ENCODE peak calls at places on chromosomes 4 and X, in four cellular contexts. H is IMR-90, Y is hepatocyte, D is A549. G is an unnamed sample.

GRCh38 chr4:119041951-119042560 is 93.6 kb upstream of the MYOZ2 start:
- DNase-seq in Y (peak), H (peak), D (peak), G (peak)

GRCh38 chr4:88600129-88600849 is 8.0 kb downstream of the HERC3 start:
- DNase-seq in H (peak), Y (no peak), D (peak), G (no peak)

GRCh38 chr4:15557806-15558550 is 88.3 kb downstream of the CC2D2A start:
- DNase-seq in D (no peak), H (no peak), Y (no peak), G (no peak)

GRCh38 chr4:169640261-169640880 is 20.0 kb downstream of the CLCN3 start:
- DNase-seq in Y (no peak), H (peak), D (no peak), G (no peak)

GRCh38 chrX:131827935-131828334 is 195.2 kb upstream of the STK26 start:
- DNase-seq in Y (no peak), D (peak), H (no peak), G (peak)

GRCh38 chrX:153922932-153923857 is 2.9 kb downstream of the ARHGAP4 start:
- DNase-seq in Y (peak), D (peak), H (peak), G (no peak)

GRCh38 chrX:12890467-12890866 is 16.0 kb upstream of the TLR8 start:
- DNase-seq in H (no peak), Y (no peak), D (no peak), G (no peak)

GRCh38 chr4:168082379-168082778 is 10.0 kb upstream of the ANXA10 start:
- DNase-seq in Y (no peak), D (no peak), H (no peak), G (no peak)

GRCh38 chrX:86047174-86047991 is at the start of gene CHM:
- DNase-seq in D (peak), H (peak), Y (peak), G (peak)

GRCh38 chrX:36898301-36898700 is 109.9 kb upstream of the FAM47C start:
- DNase-seq in H (peak), D (peak), Y (peak), G (no peak)

GRCh38 chrX:16687514-16687913 is 25.0 kb downstream of the CTPS2 start:
- DNase-seq in Y (no peak), D (no peak), H (peak), G (no peak)

GRCh38 chr4:137749466-137749865 is 217.2 kb upstream of the PCDH18 start:
- DNase-seq in H (peak), Y (no peak), D (no peak), G (no peak)

GRCh38 chr4:30245140-30245539 is 475.0 kb upstream of the PCDH7 start:
- DNase-seq in Y (no peak), D (no peak), H (no peak), G (no peak)

GRCh38 chr4:122803788-122804208 is 22.8 kb upstream of the FGF2 start:
- DNase-seq in H (no peak), Y (no peak), D (no peak), G (no peak)

GRCh38 chr4:2065106-2065930 is 6.2 kb downstream of the NAT8L start:
- DNase-seq in Y (no peak), H (no peak), D (no peak), G (no peak)

GRCh38 chr4:51859476-51860032 is 16.6 kb downstream of the DCUN1D4 start:
- DNase-seq in Y (no peak), D (no peak), H (no peak), G (no peak)

GRCh38 chrX:69556094-69557011 is 52.2 kb downstream of the NALF2 start:
- DNase-seq in H (no peak), D (peak), Y (peak), G (peak)

GRCh38 chr4:158811216-158811540 is 42.4 kb downstream of the FNIP2 start:
- DNase-seq in D (no peak), H (no peak), Y (no peak), G (no peak)
- H3K4me2 ChIP-seq in D (no peak), H (no peak), Y (peak), G (no peak)

DNA sequence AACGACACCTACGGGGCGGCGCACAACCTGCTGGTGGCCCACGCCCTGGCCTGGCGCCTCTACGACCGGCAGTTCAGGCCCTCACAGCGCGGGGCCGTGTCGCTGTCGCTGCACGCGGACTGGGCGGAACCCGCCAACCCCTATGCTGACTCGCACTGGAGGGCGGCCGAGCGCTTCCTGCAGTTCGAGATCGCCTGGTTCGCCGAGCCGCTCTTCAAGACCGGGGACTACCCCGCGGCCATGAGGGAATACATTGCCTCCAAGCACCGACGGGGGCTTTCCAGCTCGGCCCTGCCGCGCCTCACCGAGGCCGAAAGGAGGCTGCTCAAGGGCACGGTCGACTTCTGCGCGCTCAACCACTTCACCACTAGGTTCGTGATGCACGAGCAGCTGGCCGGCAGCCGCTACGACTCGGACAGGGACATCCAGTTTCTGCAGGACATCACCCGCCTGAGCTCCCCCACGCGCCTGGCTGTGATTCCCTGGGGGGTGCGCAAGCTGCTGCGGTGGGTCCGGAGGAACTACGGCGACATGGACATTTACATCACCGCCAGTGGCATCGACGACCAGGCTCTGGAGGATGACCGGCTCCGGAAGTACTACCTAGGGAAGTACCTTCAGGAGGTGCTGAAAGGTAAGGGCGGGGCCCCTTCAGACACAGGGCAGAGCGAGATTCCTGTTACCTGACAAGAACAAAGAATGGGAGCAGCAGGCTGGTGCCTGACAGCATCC is 11.7 kb downstream of the RPL9 start:
- DNase-seq in D (no peak), H (peak), Y (peak), G (peak)
- H3K4me2 ChIP-seq in D (no peak), H (peak), Y (peak), G (peak)

GRCh38 chrX:139691843-139692505 is 16.0 kb downstream of the MCF2 start:
- DNase-seq in Y (peak), H (no peak), D (peak), G (peak)

GRCh38 chrX:139691493-139691842 is 16.5 kb downstream of the MCF2 start:
- DNase-seq in D (no peak), H (no peak), Y (peak), G (no peak)

GRCh38 chrX:139692506-139692849 is 15.5 kb downstream of the MCF2 start:
- DNase-seq in Y (no peak), D (no peak), H (no peak), G (no peak)

GRCh38 chrX:139692908-139693307 is 15.1 kb downstream of the MCF2 start:
- DNase-seq in D (no peak), H (no peak), Y (no peak), G (no peak)
- H3K4me2 ChIP-seq in D (no peak), H (peak), Y (no peak), G (no peak)

DNA sequence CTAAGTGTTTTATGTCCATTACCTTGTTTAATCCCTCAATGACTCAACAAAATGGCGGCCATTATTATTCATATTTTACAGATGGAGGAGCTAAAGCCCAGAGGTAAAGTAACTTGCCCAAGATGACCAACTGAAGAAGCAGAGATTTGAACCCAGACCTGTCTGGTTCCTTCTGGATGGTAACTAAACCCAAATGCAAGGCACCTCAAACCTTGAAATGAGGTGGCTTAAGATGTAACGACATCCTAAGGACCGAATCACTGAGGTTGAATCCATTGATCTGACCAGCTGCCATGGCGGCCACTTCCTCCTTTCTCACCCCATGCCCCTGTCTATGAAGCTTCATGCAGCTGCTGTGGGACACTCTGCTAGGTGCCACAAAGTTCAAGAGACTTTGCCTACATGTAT is 932 bp downstream of the TLR10 start:
- DNase-seq in H (no peak), Y (no peak), D (no peak), G (no peak)
- H3K4me2 ChIP-seq in H (no peak), Y (no peak), D (no peak), G (no peak)

GRCh38 chr4:113497154-113497553 is 264.4 kb downstream of the CAMK2D start:
- DNase-seq in H (no peak), Y (no peak), D (no peak), G (no peak)
- H3K4me2 ChIP-seq in H (no peak), Y (no peak), D (no peak), G (no peak)

DNA sequence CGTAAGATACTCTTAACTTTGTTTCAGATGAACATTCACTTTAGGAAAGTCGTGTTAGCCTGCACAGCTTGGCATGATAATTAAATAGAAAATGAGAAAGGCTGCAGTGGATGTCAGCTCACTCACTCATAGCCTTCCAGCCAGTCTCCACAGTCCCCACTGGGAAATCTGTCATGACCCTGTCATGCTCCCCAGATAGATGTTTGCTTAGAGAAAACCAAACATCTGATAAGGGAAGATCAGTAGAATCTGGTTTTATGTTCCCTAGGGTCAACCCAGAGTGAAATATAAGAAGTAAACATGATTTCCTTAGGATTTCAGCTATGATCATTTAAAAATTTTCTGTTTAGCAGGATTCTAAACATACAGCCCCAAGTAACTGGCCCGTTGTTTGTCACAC is 180.0 kb downstream of the BANK1 start:
- DNase-seq in D (peak), Y (no peak), H (no peak), G (no peak)
- H3K4me2 ChIP-seq in D (peak), Y (peak), H (no peak), G (no peak)